ENCODE peak calls at places on chromosomes 6 and 20, in ten cellular contexts. Z is NCI-H748 treated with DMSO at 0.1 percent for 48 hours; C is H9; V is Right ventricle myocardium superior; X is COR-L47; A is NCI-H510A; G is HL-60; B is stimulated activated CD4-positive, alpha-beta T cell treated with anti-CD3 and anti-CD28 coated beads, TNF-alpha, amount 100 ng/mL, for 4 hours; S is NCI-H446; H is NCI-H1092 treated with DMSO at 0.1 percent for 48 hours. O is an unnamed sample.

GRCh38 chr6:143758551-143758950 is 80.8 kb downstream of the PHACTR2 start:
- DNase-seq in Z (no peak), C (no peak), V (no peak), X (no peak), A (no peak), G (no peak), B (no peak), S (no peak), H (no peak), O (no peak)

GRCh38 chr20:43187476-43188233 is 2.1 kb downstream of the PTPRT start:
- DNase-seq in Z (peak), C (peak), V (peak), X (no peak), A (no peak), G (peak), B (peak), S (peak), H (peak), O (peak)

GRCh38 chr6:100719883-100720682 is 161.0 kb downstream of the ASCC3 start:
- DNase-seq in Z (peak), C (no peak), V (no peak), X (peak), A (no peak), G (no peak), B (no peak), S (peak), H (no peak), O (peak)

GRCh38 chr6:129131282-129131681 is 248.3 kb downstream of the LAMA2 start:
- DNase-seq in Z (no peak), C (no peak), V (peak), X (no peak), A (no peak), G (no peak), B (no peak), S (no peak), H (no peak), O (no peak)

GRCh38 chr6:166346995-166347394 is 4.7 kb upstream of the SFT2D1 start:
- DNase-seq in Z (no peak), C (no peak), V (no peak), X (no peak), A (no peak), G (no peak), B (no peak), S (no peak), H (no peak), O (no peak)

GRCh38 chr20:22716824-22717351 is 132.5 kb upstream of the FOXA2 start:
- DNase-seq in Z (no peak), C (no peak), V (peak), X (no peak), A (no peak), G (peak), B (no peak), S (no peak), H (no peak), O (no peak)

GRCh38 chr6:43471399-43471798 is 6.0 kb upstream of the TJAP1 start:
- DNase-seq in Z (no peak), C (no peak), V (no peak), X (no peak), A (no peak), G (no peak), B (no peak), S (no peak), H (no peak), O (no peak)

GRCh38 chr6:7998103-7998725 is 66.0 kb downstream of the BLOC1S5 start:
- DNase-seq in Z (no peak), C (no peak), V (no peak), X (no peak), A (no peak), G (peak), B (no peak), S (no peak), H (no peak), O (peak)

GRCh38 chr20:56429941-56430340 is 17.9 kb downstream of the CASS4 start:
- DNase-seq in Z (no peak), C (no peak), V (no peak), X (no peak), A (no peak), G (no peak), B (no peak), S (no peak), H (no peak), O (no peak)

GRCh38 chr20:58173930-58174707 is 54.3 kb downstream of the ANKRD60 start:
- DNase-seq in Z (no peak), C (no peak), V (peak), X (no peak), A (no peak), G (no peak), B (no peak), S (no peak), H (no peak), O (no peak)

GRCh38 chr6:143333081-143333480 is 117.4 kb downstream of the ADAT2 start:
- DNase-seq in Z (no peak), C (no peak), V (no peak), X (no peak), A (no peak), G (no peak), B (no peak), S (no peak), H (no peak), O (no peak)

GRCh38 chr6:145224450-145224849 is 510.9 kb downstream of the EPM2A start:
- DNase-seq in Z (no peak), C (no peak), V (no peak), X (no peak), A (no peak), G (no peak), B (no peak), S (no peak), H (no peak), O (no peak)

GRCh38 chr20:51128198-51128597 is 105.3 kb upstream of the KCNG1 start:
- DNase-seq in Z (no peak), C (peak), V (no peak), X (no peak), A (no peak), G (no peak), B (no peak), S (no peak), H (no peak), O (peak)

GRCh38 chr6:96156425-96156824 is 140.7 kb downstream of the FUT9 start:
- DNase-seq in Z (no peak), C (no peak), V (no peak), X (no peak), A (no peak), G (no peak), B (no peak), S (no peak), H (no peak), O (no peak)

GRCh38 chr6:80642452-80642851 is 536.0 kb downstream of the BCKDHB start:
- DNase-seq in Z (no peak), C (no peak), V (no peak), X (no peak), A (no peak), G (no peak), B (no peak), S (no peak), H (no peak), O (peak)

GRCh38 chr6:129235167-129236072 is 352.5 kb downstream of the LAMA2 start:
- DNase-seq in Z (no peak), C (no peak), V (no peak), X (no peak), A (no peak), G (no peak), B (no peak), S (no peak), H (no peak), O (no peak)

GRCh38 chr20:2756056-2756611 is 44.3 kb downstream of the CPXM1 start:
- DNase-seq in Z (no peak), C (peak), V (no peak), X (peak), A (no peak), G (no peak), B (no peak), S (no peak), H (peak), O (peak)

GRCh38 chr20:21432911-21433310 is 35.6 kb upstream of the NKX2-4 start:
- DNase-seq in Z (no peak), C (no peak), V (no peak), X (no peak), A (no peak), G (no peak), B (no peak), S (no peak), H (no peak), O (no peak)

GRCh38 chr20:21509597-21510331 is 4.1 kb downstream of the NKX2-2 start:
- DNase-seq in Z (no peak), C (peak), V (no peak), X (no peak), A (no peak), G (no peak), B (no peak), S (no peak), H (no peak), O (peak)

GRCh38 chr20:35040646-35041045 is 52.0 kb downstream of the TRPC4AP start:
- DNase-seq in Z (no peak), C (no peak), V (no peak), X (no peak), A (no peak), G (no peak), B (no peak), S (no peak), H (no peak), O (no peak)

GRCh38 chr20:19497064-19497463 is 261.0 kb upstream of the RIN2 start:
- DNase-seq in Z (no peak), C (no peak), V (no peak), X (no peak), A (no peak), G (no peak), B (no peak), S (no peak), H (no peak), O (peak)

GRCh38 chr20:24828992-24829648 is 119.9 kb upstream of the CST7 start:
- DNase-seq in Z (no peak), C (no peak), V (no peak), X (no peak), A (no peak), G (no peak), B (no peak), S (no peak), H (no peak), O (no peak)

GRCh38 chr20:35302421-35303335 is 10.5 kb upstream of the FAM83C start:
- DNase-seq in Z (no peak), C (no peak), V (no peak), X (peak), A (no peak), G (no peak), B (no peak), S (no peak), H (no peak), O (no peak)

O was measured in GM03348.